ENCODE peak calls at places on chromosomes 6 and 20, in four cellular contexts. F, Z, N and Q are unnamed samples.

GRCh38 chr6:154460306-154461071 is 50.0 kb downstream of the CNKSR3 start:
- DNase-seq in F (no peak), Z (no peak), N (peak), Q (no peak)

GRCh38 chr6:135640449-135641111 is 143.0 kb upstream of the AHI1 start:
- DNase-seq in F (no peak), Z (no peak), N (no peak), Q (no peak)

GRCh38 chr20:52192296-52193007 is 873 bp upstream of the ZFP64 start:
- DNase-seq in F (no peak), Z (peak), N (peak), Q (no peak)

GRCh38 chr6:454148-454991 is 62.8 kb downstream of the IRF4 start:
- DNase-seq in F (no peak), Z (no peak), N (no peak), Q (no peak)

GRCh38 chr6:134593887-134594286 is 276.0 kb upstream of the SGK1 start:
- DNase-seq in F (no peak), Z (no peak), N (peak), Q (no peak)

GRCh38 chr6:166626177-166627038 is 643 bp downstream of the RPS6KA2 start:
- DNase-seq in F (peak), Z (peak), N (no peak), Q (no peak)

GRCh38 chr6:82337688-82338257 is 25.8 kb upstream of the TPBG start:
- DNase-seq in F (no peak), Z (peak), N (no peak), Q (no peak)

GRCh38 chr20:40562031-40562430 is 127.0 kb downstream of the MAFB start:
- DNase-seq in F (no peak), Z (no peak), N (peak), Q (no peak)

GRCh38 chr6:37168809-37169457 is 1.0 kb upstream of the PIM1 start:
- DNase-seq in F (no peak), Z (no peak), N (no peak), Q (no peak)